ENCODE peak calls at places on chromosomes 12 and 14, in five cellular contexts. W is adrenal gland, L is OCI-LY7, H is IMR-90, C is cardiac muscle cell. A is an unnamed sample.
A peak's percentile ranks its signal among the peaks of the same experiment; 100 is the strongest.

GRCh38 chr12:69123909-69124638 is 115.3 kb upstream of the CPSF6 start:
- DNase-seq in W (no peak), L (no peak), H (no peak), C (no peak), A (no peak)

GRCh38 chr14:34322940-34323418 is 139.1 kb downstream of the SPTSSA start:
- DNase-seq in W (peak; percentile 42), L (peak; percentile 69), H (peak; percentile 46), C (peak; percentile 61), A (peak; percentile 76)

GRCh38 chr12:40738856-40739255 is 46.6 kb downstream of the CNTN1 start:
- DNase-seq in W (no peak), L (no peak), H (no peak), C (no peak), A (no peak)

GRCh38 chr14:22802860-22803562 is 12.2 kb downstream of the SLC7A7 start:
- DNase-seq in W (no peak), L (peak; percentile 53), H (peak; percentile 57), C (no peak), A (no peak)

GRCh38 chr14:104224516-104225281 is 86.3 kb downstream of the KIF26A start:
- DNase-seq in W (peak; percentile 59), L (peak; percentile 45), H (no peak), C (peak; percentile 32), A (peak; percentile 62)

GRCh38 chr12:67484788-67485480 is 163.6 kb upstream of the DYRK2 start:
- DNase-seq in W (no peak), L (peak; percentile 28), H (no peak), C (no peak), A (no peak)

GRCh38 chr12:113135178-113136127 is at the start of gene RASAL1:
- DNase-seq in W (peak; percentile 72), L (peak; percentile 93), H (no peak), C (peak; percentile 40), A (peak; percentile 85)

GRCh38 chr12:49482095-49483051 is 56.5 kb upstream of the KCNH3 start:
- DNase-seq in W (no peak), L (no peak), H (peak; percentile 39), C (no peak), A (peak; percentile 7)

GRCh38 chr12:131783915-131784541 is 44.2 kb upstream of the MMP17 start:
- DNase-seq in W (peak; percentile 55), L (no peak), H (peak; percentile 86), C (no peak), A (peak; percentile 64)

GRCh38 chr12:47903927-47904646 is 707 bp downstream of the VDR start:
- DNase-seq in W (peak; percentile 83), L (no peak), H (peak; percentile 82), C (no peak), A (peak; percentile 42)

GRCh38 chr14:79373451-79373850 is 837.9 kb downstream of the DIO2 start:
- DNase-seq in W (no peak), L (no peak), H (no peak), C (no peak), A (no peak)

GRCh38 chr12:100141666-100141997 is 1.0 kb downstream of the BLTP3B start:
- DNase-seq in W (peak; percentile 62), L (peak; percentile 22), H (peak; percentile 92), C (no peak), A (peak; percentile 31)

GRCh38 chr12:101924647-101925046 is 47.3 kb downstream of the DRAM1 start:
- DNase-seq in W (no peak), L (no peak), H (peak; percentile 46), C (no peak), A (no peak)

GRCh38 chr14:103013028-103013427 is 44.3 kb downstream of the CDC42BPB start:
- DNase-seq in W (no peak), L (no peak), H (no peak), C (no peak), A (no peak)

GRCh38 chr12:47422656-47423055 is 283.2 kb downstream of the RPAP3 start:
- DNase-seq in W (no peak), L (no peak), H (peak; percentile 50), C (no peak), A (no peak)

GRCh38 chr14:100568164-100568997 is 18.8 kb downstream of the BEGAIN start:
- DNase-seq in W (no peak), L (no peak), H (no peak), C (no peak), A (no peak)

GRCh38 chr12:20398720-20399119 is 30.4 kb downstream of the PDE3A start:
- DNase-seq in W (peak; percentile 4), L (no peak), H (no peak), C (no peak), A (no peak)

GRCh38 chr14:92644166-92644565 is 104.3 kb downstream of the LGMN start:
- DNase-seq in W (no peak), L (no peak), H (peak; percentile 85), C (no peak), A (no peak)

GRCh38 chr12:9751204-9752144 is 9.2 kb downstream of the CD69 start:
- DNase-seq in W (no peak), L (peak; percentile 67), H (peak; percentile 16), C (peak; percentile 49), A (no peak)

GRCh38 chr14:97575677-97576076 is 778.5 kb downstream of the VRK1 start:
- DNase-seq in W (no peak), L (no peak), H (no peak), C (no peak), A (no peak)

GRCh38 chr12:48197967-48198618 is 5.0 kb downstream of the OR10AD1 start:
- DNase-seq in W (peak; percentile 99), L (peak; percentile 88), H (peak; percentile 87), C (peak; percentile 85), A (peak; percentile 93)

GRCh38 chr12:68871899-68872298 is 61.1 kb downstream of the CPM start:
- DNase-seq in W (peak; percentile 19), L (peak; percentile 67), H (peak; percentile 28), C (no peak), A (peak; percentile 9)

GRCh38 chr14:58275527-58276190 is 22.7 kb upstream of the ARID4A start:
- DNase-seq in W (no peak), L (no peak), H (no peak), C (no peak), A (no peak)

GRCh38 chr12:53856132-53856531 is 82.5 kb upstream of the HOXC13 start:
- DNase-seq in W (no peak), L (no peak), H (no peak), C (no peak), A (no peak)
- TF ChIP-seq CTCF in W (no peak), L (no peak), H (no peak), C (no peak), A (no peak)

GRCh38 chr14:78154827-78155226 is 15.3 kb upstream of the NRXN3 start:
- DNase-seq in W (no peak), L (no peak), H (no peak), C (no peak), A (no peak)
- TF ChIP-seq CTCF in W (no peak), L (no peak), H (no peak), C (no peak), A (peak; percentile 15)

GRCh38 chr12:132825861-132826260 is 2.8 kb downstream of the GOLGA3 start:
- DNase-seq in W (no peak), L (no peak), H (no peak), C (no peak), A (no peak)

GRCh38 chr12:132828706-132829534 is at the start of gene GOLGA3:
- DNase-seq in W (peak; percentile 96), L (peak; percentile 97), H (peak; percentile 93), C (peak; percentile 97), A (peak; percentile 99)

GRCh38 chr12:132831771-132832170 is 3.1 kb upstream of the GOLGA3 start:
- DNase-seq in W (no peak), L (no peak), H (no peak), C (no peak), A (no peak)

GRCh38 chr12:132825089-132825488 is 3.6 kb downstream of the GOLGA3 start:
- DNase-seq in W (no peak), L (no peak), H (no peak), C (no peak), A (no peak)

DNA sequence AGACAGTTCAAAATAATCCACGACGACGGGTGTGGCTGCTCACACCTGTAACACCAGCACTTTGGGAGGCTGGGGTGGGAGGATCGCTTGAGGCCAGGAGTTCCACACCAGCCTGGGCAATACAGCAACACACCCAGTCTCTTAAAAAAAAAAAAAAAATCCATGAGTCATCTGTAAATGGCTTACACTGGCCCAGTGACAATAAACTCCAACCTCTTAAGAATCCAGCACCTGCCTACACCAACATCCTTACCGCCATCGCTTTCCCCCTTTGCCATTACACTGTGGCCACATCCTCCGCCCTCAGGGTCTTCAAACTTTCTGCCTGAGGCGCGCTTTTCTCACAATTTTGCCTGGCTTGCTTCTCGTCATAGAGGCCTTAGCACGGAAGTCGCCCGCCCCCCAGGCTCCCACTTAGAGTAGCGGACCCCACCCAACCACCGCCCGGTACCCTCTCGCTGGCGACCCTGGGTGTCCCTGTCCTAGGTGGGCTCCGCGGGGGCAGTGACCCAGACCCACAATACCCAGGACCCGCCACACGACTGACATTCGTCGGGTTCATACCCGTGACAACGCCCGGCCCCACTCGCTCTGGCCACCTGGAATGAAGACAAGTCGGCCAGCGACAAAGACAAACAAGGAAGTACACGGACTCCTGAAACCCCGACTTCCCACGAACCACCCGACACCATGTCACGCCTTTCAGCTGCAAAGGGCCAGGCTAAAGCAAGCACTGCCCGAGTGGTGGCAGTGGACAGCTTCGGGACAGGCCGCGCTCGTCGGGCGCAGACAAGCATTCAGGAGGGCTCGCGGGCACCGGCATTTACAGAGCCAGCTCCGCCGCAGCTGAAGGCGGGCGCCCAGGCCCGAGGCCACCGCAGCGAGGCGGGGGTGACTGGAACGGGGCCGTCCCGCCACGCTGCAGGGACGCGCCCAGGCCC is 636 bp downstream of the GOLGA3 start:
- DNase-seq in W (peak; percentile 59), L (peak; percentile 29), H (peak; percentile 84), C (peak; percentile 52), A (peak; percentile 59)
- TF ChIP-seq CTCF in W (no peak), L (no peak), H (no peak), C (no peak), A (no peak)

GRCh38 chr12:103493199-103493598 is 2.6 kb downstream of the C12orf42 start:
- DNase-seq in W (no peak), L (no peak), H (no peak), C (no peak), A (no peak)

GRCh38 chr12:103495158-103495782 is 498 bp downstream of the C12orf42 start:
- DNase-seq in W (no peak), L (no peak), H (no peak), C (peak; percentile 50), A (peak; percentile 84)

GRCh38 chr12:103498990-103499389 is 3.2 kb upstream of the C12orf42 start:
- DNase-seq in W (no peak), L (no peak), H (no peak), C (no peak), A (peak; percentile 34)

GRCh38 chr12:103494388-103494787 is 1.4 kb downstream of the C12orf42 start:
- DNase-seq in W (no peak), L (no peak), H (no peak), C (no peak), A (no peak)

GRCh38 chr12:103495783-103496456 is at the start of gene C12orf42:
- DNase-seq in W (peak; percentile 14), L (no peak), H (no peak), C (peak; percentile 55), A (peak; percentile 71)
- TF ChIP-seq CTCF in W (peak; percentile 27), L (peak; percentile 34), H (peak; percentile 39), C (peak; percentile 52), A (peak; percentile 66)

A was measured in GM20000.